ENCODE peak calls at places on chromosomes 3 and 15, in eight cellular contexts. H, M, R, W, K, G, Y and O are unnamed samples. For H3K4me1 and H3K9me3, the result is how much of the 10 kb centered on the place peaks cover.

GRCh38 chr15:68411735-68412134 is 20.2 kb downstream of the ITGA11 start:
- DNase-seq in H (no peak), M (no peak), R (no peak), W (no peak), K (no peak), G (no peak), Y (no peak), O (peak)

GRCh38 chr3:192917258-192917507 is 473 bp downstream of the MB21D2 start:
- DNase-seq in H (no peak), M (no peak), R (no peak), W (no peak), K (no peak), G (no peak), Y (peak), O (no peak)

GRCh38 chr3:44962606-44963393 is 13.2 kb downstream of the ZDHHC3 start:
- DNase-seq in H (no peak), M (no peak), R (no peak), W (no peak), K (no peak), G (no peak), Y (no peak), O (no peak)

GRCh38 chr3:55801676-55802075 is 314.6 kb upstream of the WNT5A start:
- DNase-seq in H (no peak), M (no peak), R (no peak), W (no peak), K (no peak), G (no peak), Y (no peak), O (no peak)

GRCh38 chr3:119331661-119332060 is 37.5 kb downstream of the ARHGAP31 start:
- DNase-seq in H (no peak), M (no peak), R (no peak), W (no peak), K (no peak), G (no peak), Y (no peak), O (no peak)

GRCh38 chr3:182294256-182294655 is 499.0 kb upstream of the ATP11B start:
- DNase-seq in H (no peak), M (no peak), R (no peak), W (no peak), K (no peak), G (no peak), Y (no peak), O (no peak)

GRCh38 chr3:71258526-71258925 is 325.0 kb downstream of the FOXP1 start:
- DNase-seq in H (no peak), M (no peak), R (no peak), W (peak), K (no peak), G (no peak), Y (no peak), O (no peak)

GRCh38 chr15:85164841-85165466 is 183.3 kb downstream of the PDE8A start:
- DNase-seq in H (no peak), M (no peak), R (no peak), W (no peak), K (no peak), G (no peak), Y (no peak), O (no peak)

GRCh38 chr3:23968467-23969184 is 23.5 kb downstream of the NR1D2 start:
- DNase-seq in H (no peak), M (no peak), R (no peak), W (peak), K (no peak), G (no peak), Y (peak), O (no peak)

GRCh38 chr15:52635908-52636307 is 43.3 kb downstream of the ATOSA start:
- DNase-seq in H (no peak), M (no peak), R (no peak), W (no peak), K (no peak), G (no peak), Y (no peak), O (no peak)

DNA sequence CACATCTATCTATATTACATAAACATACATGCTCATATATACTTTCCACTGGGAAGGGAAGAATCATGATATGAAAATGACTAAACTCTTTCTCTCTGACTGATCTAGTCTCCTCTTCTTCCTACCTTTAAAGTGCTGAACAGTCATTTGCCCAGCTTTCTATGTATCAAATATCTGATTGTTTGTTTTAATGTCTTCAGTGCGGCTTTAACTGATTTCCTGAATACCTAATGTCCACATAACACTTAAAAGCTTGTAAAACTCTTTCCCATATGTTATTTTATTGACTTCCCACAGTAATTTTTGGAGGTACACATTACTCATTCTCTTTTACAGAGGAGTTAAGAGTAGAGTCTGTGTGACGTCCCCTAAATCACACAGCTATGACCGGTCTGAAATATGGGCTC is 28.2 kb downstream of the CPOX start:
- DNase-seq in H (no peak), M (no peak), R (no peak), W (no peak), K (no peak), G (no peak), Y (no peak), O (no peak)
- H3K27ac ChIP-seq in H (no peak), M (no peak), R (no peak), W (no peak), K (no peak), G (peak), Y (no peak), O (no peak)

DNA sequence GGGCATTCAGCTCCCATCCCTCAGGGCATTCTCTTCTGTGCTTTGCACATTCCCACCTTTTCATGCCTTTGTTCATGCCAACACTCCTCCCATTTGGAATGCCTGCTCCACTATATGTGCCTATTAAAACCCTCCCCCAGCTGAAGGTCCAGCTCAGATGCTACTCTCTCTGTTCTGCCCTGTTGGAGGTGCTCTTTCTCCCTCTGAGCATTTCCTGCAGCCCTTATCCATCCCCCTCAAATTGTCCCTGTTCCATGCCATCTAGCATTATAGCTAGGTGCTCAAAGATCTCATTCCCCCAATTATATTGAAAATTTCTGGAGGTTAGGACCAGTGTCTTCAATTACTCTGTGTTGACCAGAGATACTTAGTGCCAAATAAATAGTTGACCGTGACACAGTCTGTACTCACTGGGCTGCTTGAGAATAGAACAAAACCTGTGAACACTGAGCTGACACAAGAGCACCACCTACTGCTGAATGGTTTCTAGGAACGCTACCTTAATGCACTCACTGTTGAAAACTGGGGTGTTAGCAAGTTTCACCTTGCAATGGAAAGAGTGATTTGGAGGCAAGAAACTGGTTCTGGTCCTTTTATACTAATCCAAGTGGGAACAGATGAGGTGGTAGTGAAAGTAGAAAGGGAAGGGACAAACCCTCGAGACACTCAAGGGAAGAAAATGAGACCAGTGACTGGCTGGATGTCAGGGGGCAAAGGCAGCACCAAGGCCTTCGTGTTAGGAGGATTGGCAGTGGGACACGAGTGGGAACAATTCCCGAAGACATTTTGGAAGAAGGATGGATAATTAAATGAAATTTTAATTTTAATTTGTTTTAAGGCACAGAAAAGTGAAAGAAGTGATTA is 289.8 kb upstream of the ROPN1 start:
- DNase-seq in H (no peak), M (no peak), R (peak), W (peak), K (no peak), G (no peak), Y (no peak), O (no peak)
- H3K4me1 ChIP-seq in H (under half), M (under half), R (under half), W (under half), K (under half), G (under half), Y (under half), O (under half)

GRCh38 chr3:46629571-46630517 is 17.5 kb downstream of the FAM240A start:
- DNase-seq in H (peak), M (peak), R (peak), W (peak), K (peak), G (peak), Y (peak), O (peak)
- H3K9me3 ChIP-seq in H (under half), M (under half), R (under half), W (under half), K (under half), G (under half), Y (under half), O (under half)

GRCh38 chr3:43770426-43771103 is 79.8 kb downstream of the ABHD5 start:
- DNase-seq in H (peak), M (peak), R (peak), W (peak), K (peak), G (no peak), Y (peak), O (peak)
- H3K27ac ChIP-seq in H (peak), M (peak), R (peak), W (peak), K (peak), G (no peak), Y (peak), O (peak)

GRCh38 chr15:64806509-64806908 is 18.9 kb downstream of the PIF1 start:
- DNase-seq in H (no peak), M (no peak), R (no peak), W (no peak), K (no peak), G (no peak), Y (no peak), O (no peak)
- H3K4me1 ChIP-seq in H (under half), M (under half), R (under half), W (under half), K (half or more), G (under half), Y (under half), O (under half)